ENCODE peak calls at places on chromosomes 1 and 21, in ten cellular contexts. S, R, G, B, V, K, M, W, N and Y are unnamed samples.

GRCh38 chr21:37101384-37101783 is 28.3 kb downstream of the TTC3 start:
- DNase-seq in B (no peak), V (no peak), N (no peak), S (no peak), W (no peak), R (no peak), G (no peak), M (no peak), K (no peak), Y (no peak)

GRCh38 chr1:175984813-175985212 is 222.3 kb downstream of the COP1 start:
- DNase-seq in R (no peak), K (no peak), M (no peak), V (no peak), G (no peak), N (no peak), W (no peak), B (no peak), S (no peak), Y (no peak)

GRCh38 chr1:220809187-220809550 is 22.5 kb downstream of the MTARC1 start:
- DNase-seq in K (no peak), G (no peak), W (no peak), B (no peak), N (no peak), S (no peak), V (no peak), R (no peak), M (no peak), Y (no peak)

GRCh38 chr1:4315202-4315601 is 339.2 kb upstream of the AJAP1 start:
- DNase-seq in G (no peak), S (no peak), R (no peak), M (no peak), K (no peak), V (no peak), B (no peak), W (no peak), N (no peak), Y (no peak)

GRCh38 chr1:157152510-157152909 is 14.3 kb upstream of the ETV3 start:
- DNase-seq in S (no peak), V (no peak), G (no peak), N (no peak), R (no peak), M (no peak), W (no peak), B (no peak), K (no peak), Y (no peak)

GRCh38 chr1:29803486-29803885 is 567.2 kb downstream of the PTPRU start:
- DNase-seq in G (no peak), B (peak), N (peak), W (no peak), S (no peak), V (no peak), M (no peak), R (no peak), K (no peak), Y (no peak)

GRCh38 chr21:46112731-46113215 is 14.9 kb downstream of the COL6A2 start:
- DNase-seq in M (no peak), V (peak), K (no peak), W (no peak), G (no peak), S (no peak), B (no peak), N (peak), R (no peak), Y (peak)

GRCh38 chr1:115469703-115470476 is 131.8 kb upstream of the NGF start:
- DNase-seq in G (no peak), K (peak), N (peak), S (peak), V (peak), B (peak), W (no peak), R (no peak), M (peak), Y (peak)

GRCh38 chr1:160625725-160626498 is 20.9 kb downstream of the SLAMF1 start:
- DNase-seq in M (peak), N (no peak), K (no peak), B (no peak), G (peak), W (no peak), V (no peak), S (no peak), R (no peak), Y (no peak)

GRCh38 chr1:62389531-62389930 is 47.3 kb upstream of the USP1 start:
- DNase-seq in R (no peak), B (no peak), K (no peak), G (no peak), M (no peak), S (no peak), W (no peak), N (no peak), V (no peak), Y (no peak)

GRCh38 chr1:43781574-43781973 is 74.2 kb downstream of the ST3GAL3 start:
- DNase-seq in N (no peak), G (no peak), S (no peak), M (no peak), R (no peak), V (no peak), W (no peak), B (no peak), K (no peak), Y (no peak)

GRCh38 chr1:170967042-170967910 is 31.9 kb downstream of the MROH9 start:
- DNase-seq in R (no peak), S (peak), G (no peak), B (no peak), N (no peak), K (no peak), V (no peak), W (no peak), M (peak), Y (no peak)

GRCh38 chr21:24781146-24781545 is 826.1 kb downstream of the MRPL39 start:
- DNase-seq in V (no peak), G (no peak), M (no peak), K (no peak), B (no peak), W (no peak), R (no peak), N (no peak), S (no peak), Y (no peak)

GRCh38 chr1:200971428-200971903 is 52.0 kb downstream of the KIF21B start:
- DNase-seq in B (no peak), N (no peak), K (no peak), V (no peak), G (no peak), W (no peak), R (peak), S (no peak), M (no peak), Y (no peak)

GRCh38 chr1:8939362-8939995 is 6.2 kb upstream of the CA6 start:
- DNase-seq in B (no peak), G (no peak), N (no peak), W (no peak), V (no peak), R (no peak), S (no peak), M (no peak), K (no peak), Y (no peak)

GRCh38 chr1:8503842-8504241 is 185.9 kb downstream of the SLC45A1 start:
- DNase-seq in N (no peak), R (no peak), K (no peak), G (no peak), B (no peak), W (no peak), M (no peak), S (no peak), V (no peak), Y (no peak)

GRCh38 chr1:223700388-223700918 is 11.9 kb upstream of the CAPN2 start:
- DNase-seq in V (no peak), M (no peak), B (no peak), W (no peak), K (no peak), R (no peak), G (no peak), N (no peak), S (no peak), Y (peak)

GRCh38 chr1:27522860-27523665 is 33.1 kb upstream of the WASF2 start:
- DNase-seq in N (no peak), V (no peak), S (no peak), W (no peak), M (no peak), K (no peak), B (peak), R (no peak), G (no peak), Y (peak)

GRCh38 chr1:97668945-97669344 is 251.9 kb downstream of the DPYD start:
- DNase-seq in W (no peak), B (no peak), R (no peak), S (peak), G (no peak), N (no peak), M (no peak), K (no peak), V (no peak), Y (peak)

GRCh38 chr1:160097911-160098851 is at the start of gene IGSF8:
- DNase-seq in W (peak), V (peak), S (peak), R (peak), N (peak), B (peak), G (peak), M (peak), K (no peak), Y (peak)

GRCh38 chr21:45491623-45492022 is 50.6 kb downstream of the SLC19A1 start:
- DNase-seq in V (no peak), K (no peak), S (no peak), B (no peak), G (no peak), N (no peak), R (no peak), W (no peak), M (no peak), Y (no peak)

GRCh38 chr1:79398501-79398900 is 392.0 kb upstream of the ADGRL4 start:
- DNase-seq in M (no peak), V (no peak), K (no peak), W (no peak), N (no peak), R (no peak), B (no peak), G (no peak), S (no peak), Y (no peak)

GRCh38 chr1:90370696-90371095 is 346.4 kb downstream of the BARHL2 start:
- DNase-seq in R (no peak), N (no peak), G (no peak), M (no peak), S (no peak), K (no peak), V (no peak), B (no peak), W (no peak), Y (no peak)

GRCh38 chr1:179001451-179001850 is 24.2 kb upstream of the FAM20B start:
- DNase-seq in W (no peak), G (peak), R (no peak), K (no peak), N (no peak), M (no peak), S (no peak), V (no peak), B (no peak), Y (no peak)

GRCh38 chr1:173062156-173062938 is 11.6 kb upstream of the TNFSF18 start:
- DNase-seq in G (no peak), V (no peak), R (no peak), N (no peak), M (no peak), B (no peak), W (no peak), K (no peak), S (no peak), Y (no peak)

GRCh38 chr1:161206411-161207140 is 4.4 kb downstream of the NDUFS2 start:
- DNase-seq in M (no peak), K (no peak), N (no peak), B (no peak), R (no peak), G (no peak), V (no peak), W (peak), S (no peak), Y (no peak)

GRCh38 chr21:15433091-15433490 is 296.7 kb upstream of the USP25 start:
- DNase-seq in V (no peak), W (no peak), N (no peak), R (no peak), K (no peak), M (no peak), S (no peak), B (no peak), G (no peak), Y (no peak)

GRCh38 chr1:152869808-152870419 is 8.2 kb upstream of the SMCP start:
- DNase-seq in K (no peak), M (peak), B (peak), G (no peak), N (peak), V (peak), W (peak), S (peak), R (peak), Y (peak)

GRCh38 chr1:30700528-30701265 is 22.7 kb downstream of the MATN1 start:
- DNase-seq in S (no peak), M (peak), V (peak), R (no peak), W (peak), B (peak), K (no peak), G (no peak), N (no peak), Y (peak)

GRCh38 chr1:24905979-24906720 is 23.9 kb downstream of the RUNX3 start:
- DNase-seq in K (no peak), R (no peak), M (no peak), G (no peak), B (peak), S (no peak), N (peak), V (peak), W (no peak), Y (no peak)

GRCh38 chr1:31703431-31704260 is at the start of gene COL16A1:
- DNase-seq in K (no peak), R (no peak), V (peak), G (no peak), W (peak), S (no peak), B (peak), M (peak), N (no peak), Y (peak)

GRCh38 chr1:227793948-227794812 is 21.3 kb upstream of the PRSS38 start:
- DNase-seq in M (peak), W (peak), K (peak), V (no peak), B (peak), G (no peak), N (peak), S (no peak), R (no peak), Y (peak)

GRCh38 chr1:89998306-89998705 is 3.4 kb downstream of the ZNF326 start:
- DNase-seq in R (no peak), N (no peak), B (no peak), M (no peak), V (no peak), S (no peak), K (no peak), G (no peak), W (no peak), Y (no peak)

GRCh38 chr1:36389960-36390359 is 4.2 kb upstream of the STK40 start:
- DNase-seq in B (no peak), M (no peak), S (no peak), K (no peak), N (no peak), G (no peak), R (no peak), V (no peak), W (peak), Y (no peak)

GRCh38 chr1:185860316-185860715 is 126.1 kb downstream of the HMCN1 start:
- DNase-seq in W (no peak), N (no peak), R (no peak), S (no peak), G (no peak), V (no peak), B (no peak), M (no peak), K (no peak), Y (no peak)

GRCh38 chr21:14382486-14382834 is 486 bp downstream of the HSPA13 start:
- DNase-seq in V (no peak), G (no peak), B (no peak), M (peak), W (peak), S (no peak), R (no peak), N (no peak), K (no peak), Y (peak)

GRCh38 chr1:47231314-47232186 is 475 bp downstream of the TAL1 start:
- DNase-seq in S (no peak), K (no peak), M (peak), N (no peak), R (peak), V (no peak), B (no peak), W (no peak), G (no peak), Y (peak)

GRCh38 chr1:224160171-224160682 is 22.8 kb upstream of the DEGS1 start:
- DNase-seq in W (no peak), G (no peak), V (no peak), R (no peak), K (no peak), S (no peak), N (no peak), B (no peak), M (no peak), Y (no peak)

DNA sequence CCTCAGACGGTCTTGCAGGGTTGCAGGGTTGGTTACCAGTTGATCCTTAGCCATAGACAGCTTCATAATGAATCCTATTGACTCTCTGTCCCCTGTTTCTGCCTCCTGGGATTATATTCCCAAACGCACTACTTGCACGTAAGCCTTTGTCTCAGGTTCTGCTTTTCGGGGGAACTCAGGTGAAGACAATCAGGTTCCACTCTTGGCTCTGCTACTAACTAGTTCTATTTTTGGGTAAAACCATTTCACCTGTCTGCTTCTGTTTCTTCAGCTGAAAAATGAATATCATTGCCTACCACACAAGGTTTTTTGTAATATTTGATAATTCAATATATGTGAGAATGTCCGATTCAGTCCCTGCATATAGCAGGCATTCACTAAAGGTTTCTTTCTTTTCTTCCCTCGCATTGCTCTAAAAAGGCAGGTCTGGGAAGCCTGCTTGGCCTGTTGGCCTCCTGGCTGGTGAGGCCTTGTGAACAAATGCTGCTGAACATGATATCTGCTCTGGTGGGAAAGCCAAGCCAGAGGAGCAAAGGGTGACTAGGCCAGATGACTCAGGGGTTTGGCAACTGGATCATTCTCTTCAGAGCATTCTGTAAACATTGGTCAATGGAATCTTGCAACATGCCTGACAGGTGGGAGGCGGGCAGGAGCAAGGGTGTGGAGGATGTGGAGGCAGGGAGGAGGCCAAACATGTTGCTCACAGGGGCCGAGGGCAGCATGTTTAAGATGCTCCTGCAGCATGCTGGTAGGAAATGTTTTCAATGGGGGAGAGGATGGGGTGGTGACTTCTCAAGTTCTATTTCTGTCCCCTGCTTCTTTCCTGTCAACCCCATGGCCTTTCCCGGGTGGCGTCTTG is 23.8 kb downstream of the IER5 start:
- DNase-seq in M (peak), W (peak), G (peak), K (no peak), R (no peak), V (peak), N (peak), S (peak), B (peak), Y (peak)
- TF ChIP-seq POLR2A in M (no peak), W (no peak), G (no peak), K (no peak), R (no peak), V (no peak), N (no peak), S (no peak), B (no peak), Y (no peak)

GRCh38 chr1:16155537-16156410 is at the start of gene EPHA2:
- DNase-seq in G (no peak), W (peak), B (peak), V (peak), M (peak), R (no peak), K (peak), N (peak), S (peak), Y (peak)
- TF ChIP-seq POLR2A in G (peak), W (peak), B (peak), V (peak), M (peak), R (no peak), K (peak), N (peak), S (peak), Y (peak)

DNA sequence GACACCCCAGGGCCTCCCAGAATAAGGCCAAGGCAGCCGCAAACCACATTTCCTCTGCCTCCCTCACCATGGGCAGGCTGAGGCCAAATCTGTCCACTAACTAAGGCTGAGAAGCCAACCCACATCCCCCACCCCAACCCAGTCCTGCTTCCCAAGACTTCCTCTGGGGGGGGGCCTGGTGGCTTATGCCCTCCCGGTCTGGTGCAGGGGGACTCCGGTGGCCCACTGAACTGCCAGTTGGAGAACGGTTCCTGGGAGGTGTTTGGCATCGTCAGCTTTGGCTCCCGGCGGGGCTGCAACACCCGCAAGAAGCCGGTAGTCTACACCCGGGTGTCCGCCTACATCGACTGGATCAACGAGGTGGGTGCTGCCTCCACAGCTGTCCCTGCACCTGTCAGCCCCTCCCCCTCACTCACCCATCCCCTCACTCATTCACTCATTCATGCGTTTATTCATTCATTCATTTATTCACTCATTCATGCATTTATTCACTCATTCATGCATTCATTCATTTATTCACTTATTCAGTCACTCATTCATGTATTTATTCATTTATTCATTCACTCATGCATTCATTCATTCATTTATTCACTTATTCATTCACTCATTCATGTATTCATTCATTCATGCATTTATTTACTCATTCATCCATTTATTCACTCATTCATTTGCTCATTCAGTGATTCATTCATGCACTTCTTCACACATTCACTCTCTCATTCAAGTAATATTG is 7.3 kb downstream of the CTRC start:
- DNase-seq in V (no peak), K (no peak), R (no peak), S (no peak), M (no peak), G (no peak), W (no peak), B (no peak), N (no peak), Y (no peak)
- TF ChIP-seq POLR2A in V (no peak), K (no peak), R (no peak), S (no peak), M (no peak), G (no peak), W (no peak), B (no peak), N (no peak), Y (no peak)

GRCh38 chr1:237012789-237013383 is 8.6 kb upstream of the MT1HL1 start:
- DNase-seq in R (no peak), G (no peak), W (peak), M (no peak), V (peak), N (no peak), K (no peak), S (peak), B (peak), Y (peak)
- TF ChIP-seq POLR2A in R (no peak), G (no peak), W (peak), M (no peak), V (no peak), N (no peak), K (no peak), S (no peak), B (no peak), Y (no peak)